ENCODE peak calls at places on chromosomes 7 and 10, in ten cellular contexts. M, F, Y, D, O, S, L, A, X and N are unnamed samples.

GRCh38 chr7:79934727-79935126 is 199.9 kb upstream of the GNAI1 start:
- DNase-seq in M (no peak), F (no peak), Y (no peak), D (no peak), O (no peak), S (no peak), L (no peak), A (no peak), X (no peak), N (no peak)

GRCh38 chr10:130250127-130250526 is 113.9 kb downstream of the GLRX3 start:
- DNase-seq in M (no peak), F (no peak), Y (no peak), D (no peak), O (no peak), S (no peak), L (no peak), A (no peak), X (no peak), N (no peak)

GRCh38 chr10:91033536-91033935 is 112.6 kb upstream of the ANKRD1 start:
- DNase-seq in M (no peak), F (peak; percentile 1), Y (no peak), D (no peak), O (no peak), S (no peak), L (no peak), A (no peak), X (no peak), N (no peak)

GRCh38 chr7:48084727-48085432 is 4.2 kb upstream of the UPP1 start:
- DNase-seq in M (no peak), F (no peak), Y (peak; percentile 99), D (peak; percentile 98), O (peak; percentile 99), S (peak; percentile 72), L (no peak), A (no peak), X (peak; percentile 70), N (peak; percentile 97)

GRCh38 chr7:6057316-6058128 is 26.3 kb downstream of the ANKRD61 start:
- DNase-seq in M (no peak), F (no peak), Y (peak; percentile 30), D (no peak), O (no peak), S (no peak), L (no peak), A (no peak), X (no peak), N (no peak)

GRCh38 chr7:116139007-116139406 is 71.3 kb upstream of the TES start:
- DNase-seq in M (peak; percentile 88), F (no peak), Y (peak; percentile 32), D (peak; percentile 90), O (no peak), S (no peak), L (no peak), A (peak; percentile 65), X (no peak), N (peak; percentile 26)

GRCh38 chr7:131157530-131158243 is 170.0 kb upstream of the MKLN1 start:
- DNase-seq in M (no peak), F (no peak), Y (peak; percentile 83), D (no peak), O (peak; percentile 35), S (no peak), L (peak; percentile 75), A (no peak), X (no peak), N (peak; percentile 68)

GRCh38 chr7:22156205-22156604 is 200.7 kb downstream of the RAPGEF5 start:
- DNase-seq in M (no peak), F (no peak), Y (peak; percentile 91), D (peak; percentile 83), O (peak; percentile 31), S (no peak), L (no peak), A (no peak), X (no peak), N (peak; percentile 64)

GRCh38 chr7:25122373-25122772 is 2.7 kb downstream of the CYCS start:
- DNase-seq in M (no peak), F (no peak), Y (peak; percentile 78), D (no peak), O (peak; percentile 34), S (no peak), L (no peak), A (no peak), X (peak; percentile 3), N (peak; percentile 34)

GRCh38 chr10:69849790-69850189 is 48.1 kb downstream of the COL13A1 start:
- DNase-seq in M (no peak), F (no peak), Y (no peak), D (no peak), O (no peak), S (no peak), L (no peak), A (no peak), X (no peak), N (no peak)

GRCh38 chr10:62817763-62818425 is 1.7 kb upstream of the EGR2 start:
- DNase-seq in M (peak; percentile 89), F (peak; percentile 58), Y (peak; percentile 84), D (peak; percentile 79), O (peak; percentile 77), S (peak; percentile 88), L (peak; percentile 54), A (peak; percentile 94), X (peak; percentile 95), N (peak; percentile 66)

GRCh38 chr7:139828880-139829653 is at the start of gene TBXAS1:
- DNase-seq in M (no peak), F (peak; percentile 12), Y (no peak), D (no peak), O (no peak), S (peak; percentile 57), L (peak; percentile 7), A (no peak), X (peak; percentile 67), N (no peak)

GRCh38 chr10:121926669-121927360 is 1.0 kb downstream of the ATE1 start:
- DNase-seq in M (no peak), F (peak; percentile 23), Y (peak; percentile 53), D (no peak), O (peak; percentile 64), S (no peak), L (no peak), A (no peak), X (no peak), N (peak; percentile 25)

GRCh38 chr7:157270060-157270444 is 66.8 kb upstream of the DNAJB6 start:
- DNase-seq in M (no peak), F (no peak), Y (no peak), D (no peak), O (no peak), S (no peak), L (no peak), A (no peak), X (no peak), N (no peak)

GRCh38 chr10:118571123-118571522 is 24.3 kb downstream of the PRLHR start:
- DNase-seq in M (no peak), F (no peak), Y (peak; percentile 44), D (no peak), O (no peak), S (no peak), L (no peak), A (peak; percentile 14), X (no peak), N (peak; percentile 48)

GRCh38 chr7:142891490-142892082 is 6.0 kb upstream of the TRPV6 start:
- DNase-seq in M (no peak), F (no peak), Y (no peak), D (no peak), O (no peak), S (no peak), L (no peak), A (no peak), X (peak; percentile 39), N (no peak)
- H3K4me3 ChIP-seq in M (no peak overlapping the region), F (no peak overlapping the region), Y (no peak overlapping the region), D (no peak overlapping the region), O (no peak overlapping the region), S (no peak overlapping the region), L (no peak overlapping the region), A (no peak overlapping the region), X (no peak overlapping the region), N (no peak overlapping the region)

GRCh38 chr7:107744345-107744750 is 406 bp downstream of the CBLL1 start:
- DNase-seq in M (no peak), F (no peak), Y (no peak), D (no peak), O (no peak), S (no peak), L (no peak), A (no peak), X (no peak), N (no peak)

GRCh38 chr7:107743567-107744344 is at the start of gene CBLL1:
- DNase-seq in M (peak; percentile 97), F (peak; percentile 97), Y (peak; percentile 99), D (peak; percentile 94), O (peak; percentile 97), S (peak; percentile 98), L (peak; percentile 96), A (peak; percentile 97), X (peak; percentile 97), N (peak; percentile 99)

GRCh38 chr7:107746006-107746405 is 2.1 kb downstream of the CBLL1 start:
- DNase-seq in M (no peak), F (no peak), Y (peak; percentile 34), D (no peak), O (no peak), S (no peak), L (no peak), A (no peak), X (no peak), N (no peak)

GRCh38 chr7:107742678-107743566 is 1.0 kb upstream of the CBLL1 start:
- DNase-seq in M (peak; percentile 71), F (no peak), Y (no peak), D (no peak), O (no peak), S (no peak), L (peak; percentile 44), A (peak; percentile 80), X (peak; percentile 91), N (no peak)
- H3K4me3 ChIP-seq in M (peak overlapping the region; percentile 82), F (peak overlapping the region; percentile 90), Y (peak overlapping the region; percentile 92), D (peak overlapping the region; percentile 75), O (peak overlapping the region; percentile 95), S (peak overlapping the region; percentile 68), L (peak overlapping the region; percentile 73), A (peak overlapping the region; percentile 97), X (peak overlapping the region; percentile 93), N (peak overlapping the region; percentile 94)

DNA sequence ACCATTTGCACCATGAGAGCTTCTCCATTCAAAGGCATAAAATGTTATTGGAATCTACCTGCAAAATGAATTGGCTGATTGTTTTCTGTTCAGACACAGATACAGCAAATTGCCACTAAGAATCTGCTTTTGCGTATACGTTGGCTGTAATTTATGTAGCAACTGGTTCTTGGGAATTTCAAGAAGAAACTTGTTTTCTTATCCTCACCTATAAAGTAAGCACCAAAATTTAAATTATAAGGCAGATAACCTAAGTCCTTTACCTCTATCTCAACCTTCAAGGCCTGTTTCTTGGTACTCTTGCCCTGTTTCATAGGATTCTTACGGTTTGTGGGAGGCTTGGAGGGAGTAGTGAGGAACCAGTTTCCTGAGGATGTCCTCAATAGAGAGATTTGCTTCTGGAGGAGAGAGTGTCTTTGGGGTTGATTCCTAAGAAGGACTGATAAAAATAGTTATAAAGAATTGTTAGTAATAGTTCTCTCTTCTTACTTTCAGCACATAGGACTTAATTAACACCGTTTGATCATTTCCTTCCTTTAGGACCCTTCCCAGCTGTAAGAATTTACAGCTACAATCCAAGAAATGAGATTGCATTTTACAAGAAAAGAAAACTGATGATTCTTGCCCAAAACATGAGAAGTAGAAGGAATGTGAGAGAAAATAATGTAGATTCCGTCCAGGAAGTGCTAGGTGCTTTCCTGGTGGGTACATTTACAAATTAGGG is 2.0 kb downstream of the STAMBPL1 start:
- DNase-seq in M (no peak), F (no peak), Y (no peak), D (no peak), O (peak; percentile 38), S (no peak), L (no peak), A (no peak), X (no peak), N (peak; percentile 28)
- H3K4me3 ChIP-seq in M (no peak overlapping the region), F (peak overlapping the region; percentile 85), Y (peak overlapping the region; percentile 91), D (no peak overlapping the region), O (peak overlapping the region; percentile 88), S (peak overlapping the region; percentile 75), L (no peak overlapping the region), A (no peak overlapping the region), X (no peak overlapping the region), N (peak overlapping the region; percentile 85)

GRCh38 chr10:112214335-112214941 is 30.9 kb upstream of the GPAM start:
- DNase-seq in M (no peak), F (no peak), Y (no peak), D (no peak), O (no peak), S (no peak), L (no peak), A (no peak), X (no peak), N (no peak)
- H3K4me3 ChIP-seq in M (no peak overlapping the region), F (no peak overlapping the region), Y (no peak overlapping the region), D (no peak overlapping the region), O (no peak overlapping the region), S (no peak overlapping the region), L (no peak overlapping the region), A (no peak overlapping the region), X (no peak overlapping the region), N (no peak overlapping the region)